ENCODE peak calls at places on chromosomes 3 and 15, in seven cellular contexts. I is hepatocyte; G is CD8-positive, alpha-beta memory T cell; A is cardiac muscle cell; M is heart right ventricle; P is body of pancreas; L is GM23248. W is an unnamed sample.

GRCh38 chr15:70495988-70496387 is 267.4 kb downstream of the UACA start:
- DNase-seq in I (no peak), G (no peak), A (no peak), M (no peak), P (no peak), L (no peak), W (no peak)

GRCh38 chr15:60396964-60397771 is 618 bp downstream of the ANXA2 start:
- DNase-seq in I (peak; percentile 88), G (peak; percentile 68), A (peak; percentile 78), M (peak; percentile 68), P (peak; percentile 52), L (peak; percentile 95), W (peak; percentile 58)

GRCh38 chr3:113532698-113533533 is 561 bp downstream of the SIDT1 start:
- DNase-seq in I (peak; percentile 33), G (peak; percentile 70), A (no peak), M (peak; percentile 15), P (peak; percentile 36), L (peak; percentile 38), W (peak; percentile 23)

GRCh38 chr15:44034933-44035624 is 160.0 kb downstream of the FRMD5 start:
- DNase-seq in I (no peak), G (no peak), A (peak; percentile 83), M (no peak), P (no peak), L (peak; percentile 92), W (no peak)

GRCh38 chr3:852033-852432 is 240.8 kb upstream of the CNTN6 start:
- DNase-seq in I (no peak), G (no peak), A (no peak), M (no peak), P (no peak), L (no peak), W (no peak)

GRCh38 chr15:27619204-27619603 is 479.9 kb downstream of the OCA2 start:
- DNase-seq in I (no peak), G (no peak), A (no peak), M (no peak), P (no peak), L (no peak), W (no peak)

GRCh38 chr3:141193431-141193830 is 38.2 kb upstream of the PXYLP1 start:
- DNase-seq in I (no peak), G (no peak), A (no peak), M (no peak), P (no peak), L (no peak), W (no peak)

GRCh38 chr3:18233987-18234716 is 191.0 kb downstream of the SATB1 start:
- DNase-seq in I (no peak), G (no peak), A (no peak), M (no peak), P (no peak), L (no peak), W (no peak)

GRCh38 chr3:49378249-49378899 is 20.2 kb upstream of the GPX1 start:
- DNase-seq in I (no peak), G (no peak), A (peak; percentile 88), M (peak; percentile 17), P (no peak), L (peak; percentile 86), W (no peak)

GRCh38 chr3:127735767-127736693 is 63.3 kb downstream of the ABTB1 start:
- DNase-seq in I (peak; percentile 68), G (no peak), A (peak; percentile 78), M (no peak), P (no peak), L (peak; percentile 92), W (peak; percentile 67)

GRCh38 chr3:132145833-132146232 is 111.0 kb upstream of the CPNE4 start:
- DNase-seq in I (no peak), G (no peak), A (peak; percentile 13), M (no peak), P (no peak), L (peak; percentile 50), W (no peak)

GRCh38 chr3:183664913-183665381 is 29.5 kb downstream of the KLHL24 start:
- DNase-seq in I (no peak), G (no peak), A (peak; percentile 94), M (no peak), P (no peak), L (peak; percentile 90), W (no peak)

GRCh38 chr3:48423883-48424695 is 5.8 kb downstream of the PLXNB1 start:
- DNase-seq in I (no peak), G (no peak), A (no peak), M (no peak), P (no peak), L (no peak), W (no peak)

GRCh38 chr3:177602601-177603136 is 405.4 kb upstream of the TBL1XR1 start:
- DNase-seq in I (no peak), G (no peak), A (peak; percentile 32), M (no peak), P (no peak), L (peak; percentile 32), W (no peak)

GRCh38 chr3:177102526-177102925 is 94.8 kb downstream of the TBL1XR1 start:
- DNase-seq in I (no peak), G (no peak), A (peak; percentile 90), M (no peak), P (no peak), L (peak; percentile 14), W (no peak)

GRCh38 chr15:69304176-69304533 is 5.4 kb downstream of the PAQR5 start:
- DNase-seq in I (peak; percentile 67), G (no peak), A (peak; percentile 86), M (no peak), P (no peak), L (peak; percentile 96), W (peak; percentile 90)

GRCh38 chr3:177333535-177334495 is 136.5 kb upstream of the TBL1XR1 start:
- DNase-seq in I (no peak), G (no peak), A (peak; percentile 72), M (no peak), P (no peak), L (no peak), W (peak; percentile 48)

GRCh38 chr15:55253580-55253979 is 36.0 kb downstream of the RAB27A start:
- DNase-seq in I (no peak), G (no peak), A (peak; percentile 77), M (no peak), P (no peak), L (peak; percentile 80), W (no peak)

GRCh38 chr3:39460677-39461076 is 6.8 kb upstream of the MOBP start:
- DNase-seq in I (no peak), G (no peak), A (no peak), M (no peak), P (no peak), L (no peak), W (no peak)

GRCh38 chr3:136990826-136991225 is 33.0 kb downstream of the IL20RB start:
- DNase-seq in I (no peak), G (no peak), A (no peak), M (no peak), P (no peak), L (no peak), W (no peak)

GRCh38 chr3:196144383-196145105 is 62.7 kb upstream of the TFRC start:
- DNase-seq in I (no peak), G (peak; percentile 63), A (peak; percentile 65), M (no peak), P (no peak), L (peak; percentile 75), W (no peak)

GRCh38 chr3:150275946-150276345 is 132.2 kb upstream of the TSC22D2 start:
- DNase-seq in I (no peak), G (no peak), A (peak; percentile 57), M (no peak), P (no peak), L (peak; percentile 28), W (no peak)

GRCh38 chr3:27166888-27167287 is 202.3 kb downstream of the NEK10 start:
- DNase-seq in I (peak; percentile 13), G (no peak), A (peak; percentile 96), M (no peak), P (no peak), L (peak; percentile 95), W (no peak)

GRCh38 chr3:81308296-81308695 is 453.1 kb downstream of the GBE1 start:
- DNase-seq in I (no peak), G (no peak), A (peak; percentile 34), M (no peak), P (no peak), L (peak; percentile 50), W (no peak)

DNA sequence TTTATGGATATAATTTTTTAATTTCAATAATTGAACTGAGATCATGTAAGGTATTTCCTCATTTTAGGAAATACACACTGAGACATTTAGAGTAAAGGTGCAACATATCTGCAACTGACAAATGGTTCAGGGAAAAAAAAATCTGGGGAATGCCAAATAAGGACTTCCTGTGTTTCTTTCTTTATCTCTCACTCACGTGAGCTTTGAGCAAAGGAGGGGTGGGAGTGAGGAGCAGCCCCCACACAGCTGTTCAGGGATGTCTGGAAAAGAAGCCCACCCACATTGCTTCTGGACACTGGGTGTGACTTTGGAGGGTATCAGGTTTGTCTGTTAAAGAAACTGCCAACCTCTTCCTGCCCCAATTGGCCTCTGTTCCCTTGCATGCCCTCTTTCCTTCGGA is 5.6 kb upstream of the TP63 start:
- DNase-seq in I (no peak), G (no peak), A (no peak), M (no peak), P (no peak), L (no peak), W (no peak)
- H3K27ac ChIP-seq in I (no peak overlapping the region), G (no peak overlapping the region), A (no peak overlapping the region), M (no peak overlapping the region), P (no peak overlapping the region), L (no peak overlapping the region), W (no peak overlapping the region)

GRCh38 chr3:42905740-42906084 is 230 bp upstream of the ZNF662 start:
- DNase-seq in I (no peak), G (no peak), A (no peak), M (no peak), P (no peak), L (no peak), W (no peak)
- H3K4me3 ChIP-seq in I (no peak overlapping the region), G (no peak overlapping the region), A (no peak overlapping the region), M (peak overlapping the region; percentile 70), P (peak overlapping the region; percentile 53), L (peak overlapping the region; percentile 75), W (peak overlapping the region; percentile 73)

GRCh38 chr15:25230442-25230841 is 208.4 kb downstream of the UBE3A start:
- DNase-seq in I (no peak), G (no peak), A (no peak), M (no peak), P (no peak), L (no peak), W (no peak)
- H3K9me3 ChIP-seq in I (no peaks in the 10 kb centered on the region), G (no peaks in the 10 kb centered on the region), A (no peaks in the 10 kb centered on the region), M (no peaks in the 10 kb centered on the region), P (no peaks in the 10 kb centered on the region), L (no peaks in the 10 kb centered on the region), W (no peaks in the 10 kb centered on the region)

DNA sequence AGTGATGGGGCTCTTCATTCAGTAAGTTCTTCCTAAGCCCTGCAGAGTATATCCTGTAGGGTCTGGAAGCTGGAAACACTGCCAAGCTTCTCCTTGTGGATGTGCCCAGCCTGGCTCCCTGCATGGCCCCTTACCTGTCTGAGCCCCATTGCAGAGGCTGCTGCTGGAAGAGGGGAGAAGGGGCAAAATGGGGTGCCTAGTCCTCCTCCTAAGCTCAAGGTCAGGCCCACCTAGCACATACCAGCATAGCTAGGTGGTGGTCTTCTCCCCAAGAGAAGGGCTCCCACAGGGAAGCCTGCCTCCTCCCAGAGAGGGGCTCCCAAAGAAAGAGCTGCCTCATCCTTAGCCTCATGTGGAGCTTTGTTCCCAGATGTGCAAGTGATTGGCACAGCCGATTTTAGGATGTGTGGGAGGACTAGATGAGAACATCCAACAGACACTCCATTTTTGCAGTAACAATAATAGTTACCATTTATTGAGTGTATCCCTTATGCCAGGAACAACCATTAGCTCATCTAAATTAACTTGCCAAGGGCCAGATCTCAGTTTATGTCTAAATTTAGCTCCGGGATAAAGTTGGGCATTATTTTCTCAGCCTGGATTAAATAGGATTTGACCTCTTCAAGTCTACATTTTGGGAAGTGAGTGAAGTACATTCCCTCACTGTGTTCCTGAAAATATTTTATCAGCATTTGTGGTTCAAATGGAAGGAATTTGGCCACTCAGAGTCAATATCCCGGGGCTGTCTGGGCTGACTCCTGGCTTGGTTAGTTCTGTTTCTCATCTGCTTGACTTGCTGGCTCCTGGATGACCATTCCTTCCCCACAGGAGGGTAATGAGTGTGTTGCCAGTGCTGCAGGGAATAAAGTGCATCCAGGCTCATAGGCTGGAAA is 291.1 kb upstream of the ROPN1 start:
- DNase-seq in I (peak; percentile 29), G (no peak), A (peak; percentile 72), M (no peak), P (no peak), L (peak; percentile 77), W (no peak)
- H3K27ac ChIP-seq in I (no peak overlapping the region), G (no peak overlapping the region), A (peak overlapping the region; percentile 52), M (no peak overlapping the region), P (no peak overlapping the region), L (peak overlapping the region; percentile 46), W (no peak overlapping the region)